ENCODE peak calls at places on chromosomes 1 and 21, in seven cellular contexts. C, A, K, P, J, S and R are unnamed samples. For H3K27me3 and H3K4me1, the result is how much of the 10 kb centered on the place peaks cover.

GRCh38 chr1:61119085-61119484 is 36.7 kb downstream of the NFIA start:
- DNase-seq in J (no peak), S (no peak), C (no peak), P (no peak), K (no peak), A (no peak), R (peak)

GRCh38 chr1:113949007-113949406 is 19.9 kb downstream of the HIPK1 start:
- DNase-seq in C (peak), A (no peak), J (peak), P (no peak), S (no peak), K (no peak), R (no peak)

GRCh38 chr21:39094847-39095525 is 88.3 kb downstream of the PSMG1 start:
- DNase-seq in K (no peak), C (no peak), S (no peak), J (no peak), A (peak), P (no peak), R (peak)

GRCh38 chr21:44972301-44972814 is 32.5 kb downstream of the SLX9 start:
- DNase-seq in S (no peak), C (no peak), A (no peak), P (no peak), K (no peak), J (no peak), R (no peak)

GRCh38 chr1:192877283-192877886 is 68.5 kb downstream of the RGS2 start:
- DNase-seq in A (no peak), S (no peak), C (no peak), J (no peak), K (no peak), P (no peak), R (no peak)

GRCh38 chr1:39204441-39205081 is at the start of gene MACF1:
- DNase-seq in K (no peak), J (no peak), P (peak), S (no peak), A (peak), C (no peak), R (no peak)

GRCh38 chr1:185911978-185912377 is 177.8 kb downstream of the HMCN1 start:
- DNase-seq in A (no peak), C (no peak), S (no peak), J (no peak), K (no peak), P (no peak), R (no peak)

GRCh38 chr1:203153051-203153988 is 22.3 kb downstream of the MYBPH start:
- DNase-seq in S (no peak), A (no peak), J (no peak), P (no peak), C (no peak), K (no peak), R (no peak)

GRCh38 chr1:41046347-41046775 is 24.8 kb upstream of the SLFNL1 start:
- DNase-seq in K (no peak), C (no peak), A (no peak), J (no peak), P (no peak), S (no peak), R (peak)

GRCh38 chr1:116908821-116909510 is 750 bp upstream of the PTGFRN start:
- DNase-seq in J (no peak), C (peak), K (no peak), P (no peak), S (no peak), A (no peak), R (no peak)

GRCh38 chr1:201153474-201154388 is 543 bp downstream of the TMEM9 start:
- DNase-seq in J (no peak), A (no peak), K (no peak), P (no peak), S (no peak), C (no peak), R (no peak)

GRCh38 chr1:47280142-47280541 is 33.8 kb downstream of the STIL start:
- DNase-seq in J (no peak), S (no peak), C (no peak), P (no peak), K (no peak), A (no peak), R (no peak)

GRCh38 chr21:30186242-30186641 is 19.6 kb upstream of the CLDN17 start:
- DNase-seq in P (no peak), S (no peak), A (no peak), K (no peak), J (no peak), C (no peak), R (no peak)

DNA sequence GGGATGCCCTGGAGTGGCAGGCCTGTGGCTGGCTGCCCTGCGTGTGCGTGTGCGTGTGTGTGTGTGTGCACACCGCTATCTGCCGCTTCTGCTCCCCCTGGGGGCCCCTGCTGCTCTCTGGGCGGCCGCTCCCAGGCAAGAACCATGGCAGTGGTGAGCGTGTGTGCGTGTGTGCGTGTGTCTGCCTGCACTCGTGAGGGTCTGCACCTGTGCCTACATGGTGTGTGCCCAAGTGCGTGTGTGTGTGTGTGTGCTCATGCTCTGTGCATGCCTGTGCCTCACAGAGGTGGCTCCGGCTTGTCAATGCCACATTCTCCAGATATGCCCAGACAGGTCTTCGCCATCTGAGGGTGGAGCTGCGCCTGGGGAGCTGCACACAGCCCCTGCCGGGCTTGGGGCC is 18.7 kb upstream of the PEX10 start:
- DNase-seq in C (no peak), S (no peak), K (no peak), A (no peak), J (no peak), P (no peak), R (no peak)
- H3K4me3 ChIP-seq in C (no peak), S (no peak), K (no peak), A (no peak), J (no peak), P (no peak), R (no peak)

GRCh38 chr1:197924516-197925123 is 7.4 kb downstream of the LHX9 start:
- DNase-seq in P (no peak), A (peak), C (peak), K (peak), J (peak), S (no peak), R (peak)
- H3K27me3 ChIP-seq in P (under half), A (under half), C (under half), K (under half), J (under half), S (under half), R (under half)

GRCh38 chr1:12446593-12446992 is 171.4 kb downstream of the DHRS3 start:
- DNase-seq in A (no peak), S (no peak), K (no peak), P (no peak), J (no peak), C (no peak), R (no peak)

GRCh38 chr1:12448746-12449177 is 169.2 kb downstream of the DHRS3 start:
- DNase-seq in P (no peak), C (no peak), A (no peak), K (no peak), J (no peak), S (no peak), R (peak)

GRCh38 chr1:12450090-12450764 is 167.8 kb downstream of the DHRS3 start:
- DNase-seq in C (no peak), P (peak), K (no peak), J (no peak), A (no peak), S (no peak), R (no peak)

GRCh38 chr1:12447301-12447700 is 170.7 kb downstream of the DHRS3 start:
- DNase-seq in A (no peak), S (no peak), K (no peak), C (no peak), P (no peak), J (no peak), R (no peak)

GRCh38 chr1:12447849-12448312 is 170.1 kb downstream of the DHRS3 start:
- DNase-seq in S (no peak), P (no peak), K (no peak), A (no peak), J (no peak), C (no peak), R (no peak)
- H3K4me1 ChIP-seq in S (under half), P (half or more), K (under half), A (under half), J (under half), C (under half), R (under half)

DNA sequence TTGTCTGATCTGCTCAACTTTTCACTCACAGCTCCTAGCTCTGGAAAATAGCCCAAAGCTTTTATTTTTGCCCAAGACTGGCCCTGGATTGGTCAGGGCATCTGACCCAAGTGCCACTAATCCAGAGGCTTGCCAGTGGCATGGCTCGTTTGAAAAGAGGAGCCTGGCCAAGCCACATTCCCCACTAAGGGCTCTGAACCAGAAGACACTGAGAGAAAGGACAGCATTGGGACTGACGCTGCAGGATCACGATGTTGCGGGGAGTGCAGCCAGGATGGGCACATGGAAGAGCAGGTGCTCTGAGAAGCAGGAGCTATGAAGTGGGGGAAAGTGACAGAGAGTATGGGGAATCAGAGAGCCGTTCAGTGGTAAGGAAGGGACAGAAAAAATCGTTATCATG is 44.9 kb upstream of the TSPAN2 start:
- DNase-seq in C (no peak), J (no peak), S (no peak), P (peak), A (no peak), K (no peak), R (no peak)
- H3K4me3 ChIP-seq in C (no peak), J (no peak), S (no peak), P (no peak), A (no peak), K (no peak), R (no peak)

GRCh38 chr1:98048234-98048633 is 127.4 kb upstream of the DPYD start:
- DNase-seq in J (peak), S (no peak), K (no peak), A (peak), C (peak), P (peak), R (peak)
- H3K27me3 ChIP-seq in J (under half), S (under half), K (under half), A (under half), C (under half), P (under half), R (under half)